ENCODE peak calls at places on chromosome 21, in seven cellular contexts. W is naive thymus-derived CD8-positive, alpha-beta T cell; I is endodermal cell; S is effector CD8-positive, alpha-beta T cell; Y is central memory CD4-positive, alpha-beta T cell; K is activated naive CD8-positive, alpha-beta T cell treated with anti-CD3 and anti-CD28 coated beads for 36 hours; X is activated CD4-positive, alpha-beta T cell treated with anti-CD3 and anti-CD28 coated beads, Interleukin-2, amount 50 U/mL, for 24 hours. O is an unnamed sample.

GRCh38 chr21:46096997-46097825 is 701 bp upstream of the COL6A2 start:
- DNase-seq in W (no peak), I (peak), S (no peak), Y (no peak), K (no peak), X (no peak), O (no peak)

GRCh38 chr21:45465105-45465504 is 60.1 kb downstream of the COL18A1 start:
- DNase-seq in W (no peak), I (no peak), S (no peak), Y (no peak), K (no peak), X (no peak), O (no peak)

GRCh38 chr21:43824250-43824882 is 35.0 kb downstream of the RRP1 start:
- DNase-seq in W (no peak), I (no peak), S (no peak), Y (no peak), K (no peak), X (no peak), O (no peak)

GRCh38 chr21:45064618-45065399 is 9.6 kb upstream of the ADARB1 start:
- DNase-seq in W (no peak), I (peak), S (no peak), Y (no peak), K (no peak), X (no peak), O (no peak)

GRCh38 chr21:44424608-44425306 is 30.6 kb upstream of the LRRC3 start:
- DNase-seq in W (no peak), I (no peak), S (no peak), Y (no peak), K (no peak), X (no peak), O (no peak)

GRCh38 chr21:24738063-24738462 is 869.2 kb downstream of the MRPL39 start:
- DNase-seq in W (no peak), I (no peak), S (no peak), Y (no peak), K (no peak), X (no peak), O (no peak)

GRCh38 chr21:45262041-45262581 is 25.6 kb downstream of the POFUT2 start:
- DNase-seq in W (no peak), I (no peak), S (no peak), Y (no peak), K (no peak), X (no peak), O (no peak)

GRCh38 chr21:39316062-39316461 is 2.6 kb upstream of the BRWD1 start:
- DNase-seq in W (no peak), I (no peak), S (no peak), Y (peak), K (no peak), X (no peak), O (no peak)

GRCh38 chr21:41763398-41763931 is 3.4 kb downstream of the RIPK4 start:
- DNase-seq in W (no peak), I (peak), S (no peak), Y (no peak), K (no peak), X (no peak), O (no peak)

GRCh38 chr21:30044447-30045064 is 104.8 kb upstream of the GRIK1 start:
- DNase-seq in W (peak), I (peak), S (no peak), Y (no peak), K (no peak), X (no peak), O (peak)

GRCh38 chr21:34580181-34580700 is 34.7 kb downstream of the RCAN1 start:
- DNase-seq in W (no peak), I (peak), S (no peak), Y (no peak), K (no peak), X (no peak), O (no peak)

GRCh38 chr21:45416619-45417018 is 11.7 kb downstream of the COL18A1 start:
- DNase-seq in W (no peak), I (peak), S (no peak), Y (no peak), K (no peak), X (no peak), O (no peak)

GRCh38 chr21:17003763-17004373 is 509.0 kb upstream of the CXADR start:
- DNase-seq in W (peak), I (no peak), S (no peak), Y (no peak), K (no peak), X (no peak), O (no peak)

GRCh38 chr21:37915941-37916794 is at the start of gene KCNJ6:
- DNase-seq in W (no peak), I (peak), S (no peak), Y (no peak), K (peak), X (no peak), O (no peak)

GRCh38 chr21:45892156-45892919 is 89.2 kb upstream of the COL6A1 start:
- DNase-seq in W (no peak), I (no peak), S (peak), Y (no peak), K (no peak), X (no peak), O (peak)

GRCh38 chr21:37787456-37787855 is 128.8 kb downstream of the KCNJ6 start:
- DNase-seq in W (no peak), I (no peak), S (no peak), Y (no peak), K (no peak), X (no peak), O (no peak)

GRCh38 chr21:42460391-42461184 is 35.4 kb downstream of the RSPH1 start:
- DNase-seq in W (peak), I (peak), S (peak), Y (peak), K (peak), X (no peak), O (no peak)

GRCh38 chr21:44697811-44698734 is 1.1 kb downstream of the KRTAP10-12 start:
- DNase-seq in W (no peak), I (peak), S (no peak), Y (no peak), K (no peak), X (no peak), O (no peak)

GRCh38 chr21:44311108-44311507 is 11.3 kb downstream of the PFKL start:
- DNase-seq in W (no peak), I (no peak), S (no peak), Y (no peak), K (no peak), X (no peak), O (no peak)

GRCh38 chr21:45164838-45165237 is 90.5 kb downstream of the ADARB1 start:
- DNase-seq in W (no peak), I (no peak), S (no peak), Y (no peak), K (no peak), X (no peak), O (no peak)

GRCh38 chr21:14545906-14546480 is at the start of gene SAMSN1:
- DNase-seq in W (peak), I (no peak), S (peak), Y (peak), K (peak), X (no peak), O (peak)